ENCODE peak calls at places on chromosomes 3 and 15, in seven cellular contexts. S, P, A, N, W, M and O are unnamed samples.
A peak's percentile ranks its signal among the peaks of the same experiment; 100 is the strongest.

GRCh38 chr3:23810342-23811116 is 4.8 kb downstream of the UBE2E1 start:
- DNase-seq in S (no peak), P (peak; percentile 25), A (no peak), N (peak; percentile 25), W (peak; percentile 30), M (peak; percentile 69), O (peak; percentile 26)

GRCh38 chr15:79943820-79944219 is 27.2 kb downstream of the BCL2A1 start:
- DNase-seq in S (peak; percentile 92), P (no peak), A (peak; percentile 36), N (peak; percentile 47), W (no peak), M (no peak), O (peak; percentile 85)

GRCh38 chr3:16388850-16389411 is 123.9 kb downstream of the OXNAD1 start:
- DNase-seq in S (peak; percentile 78), P (no peak), A (no peak), N (peak; percentile 86), W (no peak), M (no peak), O (no peak)

GRCh38 chr3:141273700-141274410 is 42.2 kb downstream of the PXYLP1 start:
- DNase-seq in S (no peak), P (no peak), A (no peak), N (no peak), W (no peak), M (no peak), O (no peak)

GRCh38 chr3:116770815-116771450 is 61.4 kb downstream of the TUSC7 start:
- DNase-seq in S (peak; percentile 80), P (peak; percentile 73), A (peak; percentile 35), N (peak; percentile 74), W (no peak), M (peak; percentile 65), O (peak; percentile 71)

GRCh38 chr15:101266034-101266433 is 11.3 kb downstream of the SELENOS start:
- DNase-seq in S (peak; percentile 80), P (no peak), A (no peak), N (peak; percentile 64), W (no peak), M (no peak), O (peak; percentile 37)

GRCh38 chr3:186002884-186003472 is 65.2 kb upstream of the TRA2B start:
- DNase-seq in S (peak; percentile 48), P (no peak), A (no peak), N (peak; percentile 47), W (no peak), M (no peak), O (peak; percentile 22)

GRCh38 chr3:63934041-63934440 is 21.9 kb upstream of the SCAANT1 start:
- DNase-seq in S (no peak), P (no peak), A (no peak), N (peak; percentile 36), W (no peak), M (no peak), O (peak; percentile 42)

GRCh38 chr3:57164217-57164605 is 942 bp downstream of the IL17RD start:
- DNase-seq in S (peak; percentile 18), P (no peak), A (no peak), N (no peak), W (no peak), M (peak; percentile 35), O (peak; percentile 11)

GRCh38 chr15:82312611-82313349 is 36.5 kb downstream of the GOLGA6L10 start:
- DNase-seq in S (peak; percentile 37), P (no peak), A (peak; percentile 22), N (peak; percentile 68), W (no peak), M (no peak), O (peak; percentile 7)

GRCh38 chr15:34275721-34276120 is 50.9 kb downstream of the EMC4 start:
- DNase-seq in S (no peak), P (no peak), A (no peak), N (peak; percentile 29), W (no peak), M (no peak), O (peak; percentile 7)

GRCh38 chr15:28185148-28185895 is 86.2 kb upstream of the OCA2 start:
- DNase-seq in S (no peak), P (peak; percentile 64), A (no peak), N (no peak), W (no peak), M (no peak), O (no peak)

GRCh38 chr15:29674661-29675533 is 147.4 kb downstream of the TJP1 start:
- DNase-seq in S (peak; percentile 23), P (peak; percentile 7), A (no peak), N (peak; percentile 59), W (no peak), M (peak; percentile 85), O (peak; percentile 65)